ENCODE peak calls at places on chromosomes 13 and 19, in five cellular contexts. Q, X, N, P and D are unnamed samples.

GRCh38 chr13:50250403-50250802 is 235.2 kb downstream of the KCNRG start:
- DNase-seq in Q (no peak), X (no peak), N (no peak), P (no peak), D (no peak)

GRCh38 chr19:35533822-35534521 is 716 bp downstream of the GAPDHS start:
- DNase-seq in Q (no peak), X (peak), N (no peak), P (peak), D (peak)

GRCh38 chr19:33532859-33533455 is 11.4 kb upstream of the PEPD start:
- DNase-seq in Q (no peak), X (no peak), N (no peak), P (no peak), D (no peak)

GRCh38 chr19:18657590-18658365 is 20.9 kb downstream of the KLHL26 start:
- DNase-seq in Q (peak), X (no peak), N (no peak), P (no peak), D (peak)

GRCh38 chr19:33416307-33417215 is 43.1 kb downstream of the CEBPG start:
- DNase-seq in Q (peak), X (peak), N (no peak), P (peak), D (peak)

GRCh38 chr13:114212096-114212495 is 22.6 kb upstream of the CDC16 start:
- DNase-seq in Q (no peak), X (no peak), N (no peak), P (no peak), D (no peak)

GRCh38 chr13:46170268-46170667 is 11.7 kb downstream of the LCP1 start:
- DNase-seq in Q (no peak), X (no peak), N (no peak), P (no peak), D (no peak)

GRCh38 chr19:55442372-55443044 is 592 bp downstream of the SHISA7 start:
- DNase-seq in Q (no peak), X (no peak), N (no peak), P (peak), D (no peak)

GRCh38 chr19:18009412-18010066 is 1.6 kb downstream of the ARRDC2 start:
- DNase-seq in Q (no peak), X (peak), N (no peak), P (no peak), D (no peak)

GRCh38 chr13:107551521-107551920 is 663.8 kb downstream of the LIG4 start:
- DNase-seq in Q (no peak), X (no peak), N (no peak), P (no peak), D (no peak)

GRCh38 chr19:46755077-46755852 is 9.0 kb upstream of the STRN4 start:
- DNase-seq in Q (no peak), X (peak), N (no peak), P (no peak), D (peak)

GRCh38 chr13:75635101-75635620 is 969 bp upstream of the LMO7 start:
- DNase-seq in Q (no peak), X (no peak), N (no peak), P (peak), D (no peak)

GRCh38 chr19:32824136-32824835 is 45.3 kb downstream of the SLC7A9 start:
- DNase-seq in Q (no peak), X (no peak), N (no peak), P (no peak), D (no peak)

GRCh38 chr13:102708991-102709390 is 14.1 kb upstream of the METTL21C start:
- DNase-seq in Q (no peak), X (no peak), N (no peak), P (no peak), D (no peak)

GRCh38 chr13:33610471-33611015 is 207.4 kb upstream of the RFC3 start:
- DNase-seq in Q (no peak), X (no peak), N (no peak), P (peak), D (peak)

GRCh38 chr19:31378404-31378803 is 29.2 kb upstream of the TSHZ3 start:
- DNase-seq in Q (peak), X (no peak), N (no peak), P (no peak), D (peak)

GRCh38 chr19:51026554-51026831 is at the start of gene KLK11:
- DNase-seq in Q (no peak), X (peak), N (no peak), P (no peak), D (no peak)

GRCh38 chr19:11191273-11191755 is 6.0 kb downstream of the KANK2 start:
- DNase-seq in Q (peak), X (no peak), N (no peak), P (no peak), D (no peak)

GRCh38 chr13:23921451-23921888 is 24.2 kb upstream of the C1QTNF9B start:
- DNase-seq in Q (peak), X (no peak), N (no peak), P (no peak), D (peak)

GRCh38 chr13:61880576-61881283 is 465.1 kb upstream of the PCDH20 start:
- DNase-seq in Q (no peak), X (no peak), N (no peak), P (no peak), D (peak)

GRCh38 chr13:113117335-113117872 is 5.2 kb upstream of the F10 start:
- DNase-seq in Q (no peak), X (peak), N (peak), P (no peak), D (no peak)

GRCh38 chr19:17848598-17849292 is 963 bp upstream of the JAK3 start:
- DNase-seq in Q (no peak), X (no peak), N (no peak), P (no peak), D (no peak)

GRCh38 chr13:99151516-99151915 is 49.1 kb upstream of the UBAC2 start:
- DNase-seq in Q (peak), X (no peak), N (no peak), P (no peak), D (peak)

GRCh38 chr13:25179810-25180437 is 7.8 kb upstream of the AMER2 start:
- DNase-seq in Q (no peak), X (no peak), N (no peak), P (no peak), D (no peak)

GRCh38 chr19:28836366-28836765 is 376.6 kb downstream of the UQCRFS1 start:
- DNase-seq in Q (no peak), X (no peak), N (no peak), P (no peak), D (no peak)

GRCh38 chr13:80256352-80256932 is 84.5 kb downstream of the SPRY2 start:
- DNase-seq in Q (no peak), X (no peak), N (no peak), P (no peak), D (no peak)

GRCh38 chr13:66353664-66354063 is 876.5 kb downstream of the PCDH9 start:
- DNase-seq in Q (no peak), X (no peak), N (no peak), P (no peak), D (peak)

GRCh38 chr19:46746281-46746965 is at the start of gene STRN4:
- DNase-seq in Q (peak), X (peak), N (no peak), P (peak), D (peak)

GRCh38 chr19:39935262-39935661 is 828 bp upstream of the FCGBP start:
- DNase-seq in Q (no peak), X (no peak), N (no peak), P (no peak), D (no peak)
- TF ChIP-seq CTCF in Q (no peak), X (no peak), N (no peak), P (no peak), D (no peak)

GRCh38 chr13:109880371-109881346 is 94.3 kb upstream of the IRS2 start:
- DNase-seq in Q (no peak), X (no peak), N (no peak), P (no peak), D (no peak)
- H3K27ac ChIP-seq in Q (no peak), X (no peak), N (no peak), P (no peak), D (no peak)

GRCh38 chr19:642755-643727 is 3.4 kb downstream of the FGF22 start:
- DNase-seq in Q (no peak), X (no peak), N (no peak), P (no peak), D (no peak)

GRCh38 chr19:644789-645188 is 5.1 kb downstream of the FGF22 start:
- DNase-seq in Q (no peak), X (no peak), N (no peak), P (no peak), D (no peak)

GRCh38 chr19:641702-642101 is 2.0 kb downstream of the FGF22 start:
- DNase-seq in Q (no peak), X (no peak), N (peak), P (no peak), D (no peak)

GRCh38 chr19:644363-644762 is 4.7 kb downstream of the FGF22 start:
- DNase-seq in Q (no peak), X (no peak), N (no peak), P (no peak), D (no peak)

DNA sequence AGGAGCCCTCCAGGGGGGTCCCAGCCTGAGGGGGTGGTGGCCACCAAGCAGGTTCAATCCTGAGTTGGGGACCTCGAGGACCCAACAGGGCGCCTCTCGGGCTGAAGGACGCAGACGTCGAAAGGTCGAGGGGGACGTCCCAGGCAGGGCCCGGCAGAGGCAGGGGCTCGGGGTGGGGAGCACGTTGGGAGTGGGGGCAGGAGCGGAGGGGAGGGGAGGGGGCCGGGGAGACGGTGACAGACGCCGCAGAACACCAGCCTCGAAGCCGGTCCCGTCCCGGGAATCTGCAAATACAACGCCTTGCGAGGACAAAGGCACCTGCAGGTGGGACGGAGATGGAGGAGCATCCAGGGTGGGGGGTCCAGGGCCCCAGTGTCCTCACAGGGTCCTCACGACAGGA is 4.1 kb downstream of the FGF22 start:
- DNase-seq in Q (no peak), X (no peak), N (no peak), P (no peak), D (no peak)
- TF ChIP-seq CTCF in Q (no peak), X (no peak), N (no peak), P (no peak), D (no peak)

GRCh38 chr19:7658219-7658686 is 10.6 kb upstream of the RETN start:
- DNase-seq in Q (no peak), X (no peak), N (no peak), P (no peak), D (no peak)

GRCh38 chr19:7654401-7654800 is 14.4 kb upstream of the RETN start:
- DNase-seq in Q (peak), X (no peak), N (no peak), P (no peak), D (no peak)

GRCh38 chr19:7652061-7652641 is 15.2 kb downstream of the STXBP2 start:
- DNase-seq in Q (peak), X (peak), N (peak), P (peak), D (peak)

GRCh38 chr19:7657047-7657779 is 11.6 kb upstream of the RETN start:
- DNase-seq in Q (no peak), X (peak), N (no peak), P (no peak), D (no peak)

DNA sequence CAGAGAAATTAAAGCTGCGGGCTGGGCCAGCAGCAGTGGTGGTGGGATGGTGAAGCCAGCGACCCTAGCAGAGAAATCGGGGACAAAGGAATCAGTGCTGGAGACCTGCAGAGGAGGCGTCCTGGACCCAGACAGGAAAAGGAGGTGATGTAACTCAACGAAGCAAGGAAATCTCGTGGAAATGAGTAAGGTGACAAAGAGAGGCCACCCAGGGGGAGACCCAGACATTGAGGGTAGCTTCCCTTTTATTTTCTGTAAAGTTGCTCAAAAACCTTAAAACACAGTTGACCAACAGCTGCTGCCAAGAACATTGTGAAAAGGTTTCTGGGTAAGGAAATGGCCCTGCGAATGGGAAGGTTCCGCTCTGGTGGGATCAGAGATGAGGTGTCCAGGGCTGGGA is 13.3 kb upstream of the RETN start:
- DNase-seq in Q (no peak), X (no peak), N (no peak), P (no peak), D (no peak)
- H3K27ac ChIP-seq in Q (no peak), X (peak), N (no peak), P (no peak), D (no peak)

GRCh38 chr13:74136089-74136658 is 2.0 kb upstream of the KLF12 start:
- DNase-seq in Q (peak), X (peak), N (peak), P (peak), D (peak)
- TF ChIP-seq CTCF in Q (no peak), X (no peak), N (no peak), P (no peak), D (no peak)

DNA sequence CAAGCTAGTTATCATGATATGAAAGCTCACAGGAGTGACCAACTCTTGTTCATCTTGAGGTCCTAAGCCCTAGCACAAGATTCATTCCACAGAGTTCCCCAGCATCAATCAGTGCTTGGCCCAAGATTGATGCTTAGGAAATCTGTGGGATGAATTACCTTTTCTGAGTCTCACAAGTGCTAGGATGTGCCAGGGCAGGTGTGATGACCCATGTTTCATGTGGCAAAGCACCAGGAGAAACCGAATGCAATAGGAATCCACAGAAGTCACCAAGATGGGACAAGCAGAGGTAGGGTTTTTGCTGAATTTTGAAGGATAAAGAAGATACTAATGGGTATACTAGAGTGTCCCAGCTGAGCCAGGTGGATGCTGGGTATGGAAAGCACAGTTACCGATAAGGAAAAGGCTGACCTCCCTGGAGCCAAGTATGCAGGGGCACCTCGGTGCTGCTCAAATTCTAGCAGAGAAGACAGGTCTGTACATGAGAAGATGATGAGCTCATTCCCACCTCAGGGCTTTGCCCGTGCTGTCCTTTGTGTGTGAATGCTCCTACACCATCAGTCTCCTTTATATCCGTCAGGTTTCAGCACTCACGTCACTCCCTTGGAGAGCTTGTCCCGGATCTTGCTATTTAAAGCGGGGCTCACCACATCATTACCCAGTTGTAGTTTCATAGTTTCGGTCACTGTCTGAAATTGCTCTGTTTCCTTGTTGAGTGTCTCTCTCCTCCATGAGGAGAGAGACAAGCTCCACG is 168.9 kb upstream of the TSC22D1 start:
- DNase-seq in Q (peak), X (no peak), N (no peak), P (no peak), D (no peak)
- H3K27ac ChIP-seq in Q (peak), X (no peak), N (no peak), P (no peak), D (no peak)